ENCODE peak calls at places on chromosomes 13 and 19, in five cellular contexts. W is mucosa of descending colon, O is hepatocyte, M is glomerular endothelial cell, R is dermis blood vessel endothelial cell. P is an unnamed sample.

GRCh38 chr13:73411067-73411809 is 352.4 kb downstream of the KLF5 start:
- DNase-seq in W (no peak), O (no peak), M (no peak), R (no peak), P (peak)

GRCh38 chr13:32791545-32792172 is 205.4 kb downstream of the PDS5B start:
- DNase-seq in W (no peak), O (no peak), M (no peak), R (no peak), P (no peak)

GRCh38 chr13:44259045-44260042 is 114.3 kb upstream of the SERP2 start:
- DNase-seq in W (no peak), O (peak), M (no peak), R (peak), P (peak)

GRCh38 chr19:38034153-38034835 is 127.3 kb downstream of the SIPA1L3 start:
- DNase-seq in W (no peak), O (no peak), M (no peak), R (peak), P (no peak)

GRCh38 chr13:92717857-92718256 is 508.8 kb upstream of the GPC6 start:
- DNase-seq in W (no peak), O (no peak), M (no peak), R (no peak), P (no peak)

GRCh38 chr19:35899547-35900214 is 659 bp downstream of the NFKBID start:
- DNase-seq in W (peak), O (peak), M (no peak), R (peak), P (peak)

GRCh38 chr13:50229935-50230334 is 214.7 kb downstream of the KCNRG start:
- DNase-seq in W (no peak), O (no peak), M (no peak), R (no peak), P (no peak)

GRCh38 chr13:101631403-101631802 is 178.9 kb downstream of the ITGBL1 start:
- DNase-seq in W (no peak), O (no peak), M (no peak), R (no peak), P (no peak)

GRCh38 chr19:35738887-35739229 is 3.4 kb downstream of the IGFLR1 start:
- DNase-seq in W (no peak), O (no peak), M (no peak), R (no peak), P (no peak)

GRCh38 chr13:76791290-76791664 is 94.9 kb downstream of the KCTD12 start:
- DNase-seq in W (no peak), O (no peak), M (no peak), R (peak), P (no peak)

GRCh38 chr13:111252449-111253124 is 67.9 kb upstream of the TEX29 start:
- DNase-seq in W (no peak), O (no peak), M (no peak), R (no peak), P (no peak)

GRCh38 chr13:35379663-35380062 is 96.8 kb downstream of the MAB21L1 start:
- DNase-seq in W (no peak), O (no peak), M (no peak), R (no peak), P (no peak)

GRCh38 chr19:33486936-33487793 is 34.4 kb downstream of the PEPD start:
- DNase-seq in W (no peak), O (no peak), M (no peak), R (no peak), P (no peak)

GRCh38 chr19:14031719-14032480 is at the start of gene IL27RA:
- DNase-seq in W (peak), O (peak), M (no peak), R (peak), P (peak)

GRCh38 chr19:45472557-45473365 is 5.0 kb downstream of the FOSB start:
- DNase-seq in W (no peak), O (peak), M (no peak), R (no peak), P (no peak)

GRCh38 chr13:50796463-50796862 is 47.0 kb downstream of the DLEU7 start:
- DNase-seq in W (no peak), O (no peak), M (no peak), R (no peak), P (no peak)

GRCh38 chr13:100664171-100664900 is 10.3 kb downstream of the TMTC4 start:
- DNase-seq in W (no peak), O (no peak), M (no peak), R (no peak), P (no peak)

GRCh38 chr13:22592515-22592914 is 588.3 kb upstream of the SGCG start:
- DNase-seq in W (no peak), O (peak), M (no peak), R (no peak), P (no peak)

GRCh38 chr13:113811081-113811928 is 52.3 kb downstream of the TMEM255B start:
- DNase-seq in W (no peak), O (no peak), M (no peak), R (no peak), P (no peak)

GRCh38 chr19:7395360-7395781 is 46.6 kb downstream of the ARHGEF18 start:
- DNase-seq in W (no peak), O (no peak), M (no peak), R (peak), P (no peak)

GRCh38 chr13:100546713-100547405 is 41.7 kb downstream of the GGACT start:
- DNase-seq in W (no peak), O (no peak), M (no peak), R (no peak), P (no peak)

GRCh38 chr13:109346060-109346459 is 440.3 kb downstream of the IRS2 start:
- DNase-seq in W (no peak), O (no peak), M (no peak), R (no peak), P (no peak)

GRCh38 chr19:6811906-6812305 is 39.4 kb downstream of the VAV1 start:
- DNase-seq in W (no peak), O (peak), M (no peak), R (peak), P (peak)

GRCh38 chr19:32702010-32702409 is 10.4 kb downstream of the NUDT19 start:
- DNase-seq in W (no peak), O (peak), M (no peak), R (no peak), P (peak)

GRCh38 chr19:50223439-50223716 is 20.0 kb downstream of the MYH14 start:
- DNase-seq in W (no peak), O (no peak), M (no peak), R (no peak), P (no peak)

GRCh38 chr19:51978882-51979281 is 7.8 kb downstream of the ZNF350 start:
- DNase-seq in W (no peak), O (no peak), M (no peak), R (no peak), P (no peak)

P was measured in small intestine.